ENCODE peak calls at places on chromosomes 7 and 10, in five cellular contexts. A is PC-3, F is MM.1S, Y is neural progenitor cell, X is HCT116. Z is an unnamed sample.

GRCh38 chr10:63286754-63287264 is 153.7 kb downstream of the NRBF2 start:
- DNase-seq in A (peak), X (no peak), F (peak), Y (no peak), Z (no peak)

GRCh38 chr7:112995091-112995824 is 91.4 kb downstream of the GPR85 start:
- DNase-seq in F (no peak), X (no peak), Y (no peak), A (peak), Z (no peak)

GRCh38 chr10:44995914-44996633 is 4.6 kb upstream of the ZNF22 start:
- DNase-seq in A (no peak), X (no peak), Y (no peak), F (no peak), Z (no peak)

GRCh38 chr10:48287417-48288391 is 13.2 kb upstream of the FRMPD2 start:
- DNase-seq in Y (no peak), X (no peak), A (peak), F (no peak), Z (peak)

GRCh38 chr10:127919418-127920191 is 12.7 kb downstream of the PTPRE start:
- DNase-seq in Y (no peak), F (no peak), A (peak), X (no peak), Z (no peak)

GRCh38 chr7:81127991-81128390 is 209.1 kb upstream of the SEMA3C start:
- DNase-seq in Y (no peak), A (no peak), X (no peak), F (no peak), Z (no peak)

GRCh38 chr7:44914992-44915607 is 29.8 kb upstream of the PURB start:
- DNase-seq in Y (no peak), A (no peak), X (no peak), F (no peak), Z (no peak)

GRCh38 chr10:29635711-29636144 is 957 bp upstream of the SVIL start:
- DNase-seq in A (no peak), X (no peak), Y (peak), F (no peak), Z (peak)

GRCh38 chr10:14565199-14565598 is 209.5 kb downstream of the FAM107B start:
- DNase-seq in X (no peak), A (no peak), Y (no peak), F (no peak), Z (no peak)

GRCh38 chr7:65448824-65449504 is 75.3 kb downstream of the ZNF92 start:
- DNase-seq in Y (no peak), X (no peak), A (peak), F (no peak), Z (no peak)

GRCh38 chr7:81618400-81619014 is 151.3 kb downstream of the HGF start:
- DNase-seq in Y (no peak), F (no peak), A (peak), X (peak), Z (peak)

GRCh38 chr7:35624299-35625186 is 70.4 kb downstream of the HERPUD2 start:
- DNase-seq in X (peak), F (peak), Y (peak), A (peak), Z (peak)

GRCh38 chr7:78057571-78057970 is 259.0 kb downstream of the PHTF2 start:
- DNase-seq in A (no peak), X (no peak), F (no peak), Y (no peak), Z (no peak)

GRCh38 chr7:99036531-99037175 is 107.3 kb downstream of the SMURF1 start:
- DNase-seq in Y (peak), F (no peak), A (peak), X (no peak), Z (peak)

GRCh38 chr7:157010588-157011332 is at the start of gene MNX1:
- DNase-seq in F (peak), X (peak), Y (peak), A (peak), Z (peak)

GRCh38 chr10:31142026-31142425 is 110.4 kb upstream of the ZNF438 start:
- DNase-seq in F (no peak), A (peak), X (no peak), Y (no peak), Z (no peak)

GRCh38 chr7:15389073-15389472 is 172.7 kb downstream of the AGMO start:
- DNase-seq in A (no peak), X (no peak), Y (no peak), F (no peak), Z (no peak)

GRCh38 chr7:74059681-74060588 is 23.7 kb upstream of the LIMK1 start:
- DNase-seq in A (peak), F (no peak), Y (no peak), X (peak), Z (no peak)

GRCh38 chr7:16661924-16662323 is 15.9 kb downstream of the BZW2 start:
- DNase-seq in Y (no peak), A (no peak), X (no peak), F (no peak), Z (no peak)

GRCh38 chr7:34249192-34249591 is 343.9 kb downstream of the BMPER start:
- DNase-seq in Y (no peak), X (no peak), A (no peak), F (no peak), Z (no peak)

GRCh38 chr7:13115157-13115772 is 427.8 kb downstream of the ARL4A start:
- DNase-seq in F (no peak), Y (peak), A (no peak), X (no peak), Z (peak)

GRCh38 chr10:29102233-29102632 is 186.6 kb upstream of the LYZL1 start:
- DNase-seq in F (no peak), X (no peak), A (peak), Y (no peak), Z (no peak)

GRCh38 chr10:89346264-89346971 is 18.6 kb downstream of the IFIT3 start:
- DNase-seq in Y (peak), F (no peak), A (peak), X (no peak), Z (no peak)

GRCh38 chr7:32958046-32959025 is 1.1 kb downstream of the FKBP9 start:
- DNase-seq in Y (no peak), A (no peak), F (no peak), X (no peak), Z (peak)

GRCh38 chr7:157056246-157056645 is 45.8 kb upstream of the MNX1 start:
- DNase-seq in A (no peak), X (no peak), F (no peak), Y (no peak), Z (no peak)

GRCh38 chr10:58013406-58013805 is 254.3 kb downstream of the IPMK start:
- DNase-seq in F (no peak), A (no peak), X (no peak), Y (no peak), Z (no peak)

GRCh38 chr7:29884399-29885272 is 78.3 kb downstream of the WIPF3 start:
- DNase-seq in Y (no peak), A (peak), X (no peak), F (no peak), Z (peak)

DNA sequence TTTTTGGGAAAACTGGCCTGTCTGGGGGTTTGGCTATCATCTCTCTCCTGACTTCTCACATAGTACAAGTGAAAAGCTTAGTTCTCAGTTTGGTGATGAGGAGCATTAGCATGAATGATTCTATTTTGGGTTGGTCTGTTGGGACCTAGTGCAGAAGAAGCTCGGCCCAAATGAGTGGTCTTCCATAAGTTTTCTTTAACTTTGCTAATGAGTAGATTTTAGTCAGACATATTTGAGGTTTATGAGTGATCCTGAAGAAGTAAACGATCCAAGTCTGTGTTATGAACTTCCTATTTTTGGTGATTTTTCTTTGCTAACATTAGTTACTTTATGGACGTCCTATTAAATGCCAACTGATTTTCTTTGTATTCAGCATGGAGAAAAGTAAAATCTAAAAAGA is 51.7 kb upstream of the CALD1 start:
- DNase-seq in X (no peak), A (no peak), Y (no peak), F (no peak), Z (no peak)
- TF ChIP-seq CTCF in X (no peak), A (no peak), Y (no peak), F (no peak), Z (no peak)

GRCh38 chr7:66627876-66628360 is 763 bp upstream of the KCTD7 start:
- DNase-seq in Y (no peak), F (no peak), A (no peak), X (no peak), Z (no peak)
- TF ChIP-seq EZH2 in Y (no peak), F (no peak), A (no peak), X (no peak), Z (no peak)

GRCh38 chr7:46131916-46132795 is 211.1 kb upstream of the IGFBP3 start:
- DNase-seq in F (no peak), A (no peak), X (no peak), Y (peak), Z (peak)
- TF ChIP-seq EZH2phosphoT487 in F (no peak), A (no peak), X (no peak), Y (no peak), Z (no peak)

DNA sequence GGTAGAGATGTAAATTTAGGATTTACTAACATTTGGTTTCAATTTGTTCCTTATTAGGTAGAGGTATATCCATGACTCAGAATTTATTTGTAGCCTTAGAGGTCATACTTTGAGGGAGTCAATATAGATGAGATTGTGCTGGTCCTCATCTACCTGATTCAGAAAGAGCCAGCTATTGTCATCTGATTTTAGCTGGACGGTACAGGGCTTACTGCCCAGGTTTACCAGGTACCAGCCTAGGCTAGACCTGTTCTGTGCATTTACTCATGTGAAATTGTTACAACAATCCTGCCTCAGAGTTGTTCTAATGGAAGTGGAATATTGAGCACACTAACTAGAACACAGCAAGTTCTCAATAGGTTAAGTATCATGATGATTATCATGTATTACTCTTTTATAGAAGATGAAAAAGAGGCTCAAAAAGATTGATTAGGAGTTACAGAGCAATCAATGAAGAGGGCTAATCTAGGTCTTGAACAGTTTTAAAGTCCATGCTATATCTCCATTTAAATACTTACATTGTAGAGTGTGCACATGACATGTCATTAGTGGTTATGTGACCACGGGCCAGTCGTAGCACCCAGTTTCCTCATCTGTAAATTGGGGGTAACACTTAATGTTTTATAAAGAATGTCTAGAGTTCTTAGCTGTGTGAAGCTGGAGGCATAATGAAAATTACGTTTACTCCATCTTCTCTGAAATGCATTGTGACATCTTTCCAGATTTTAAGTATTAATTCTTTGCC is 42.1 kb downstream of the TRIM24 start:
- DNase-seq in Y (no peak), A (no peak), F (no peak), X (no peak), Z (no peak)
- TF ChIP-seq CTCF in Y (no peak), A (no peak), F (no peak), X (no peak), Z (no peak)

GRCh38 chr10:111429288-111430028 is 352.6 kb downstream of the ADRA2A start:
- DNase-seq in X (no peak), A (no peak), F (no peak), Y (no peak), Z (no peak)
- TF ChIP-seq EZH2 in X (no peak), A (no peak), F (no peak), Y (no peak), Z (no peak)

GRCh38 chr10:13074562-13075451 is 25.2 kb upstream of the OPTN start:
- DNase-seq in Y (peak), X (peak), F (peak), A (peak), Z (peak)
- TF ChIP-seq EZH2phosphoT487 in Y (no peak), X (no peak), F (no peak), A (no peak), Z (no peak)

GRCh38 chr10:121751191-121751760 is 153.0 kb upstream of the FGFR2 start:
- DNase-seq in A (no peak), F (no peak), Y (no peak), X (no peak), Z (no peak)

GRCh38 chr10:121754667-121755066 is 156.4 kb upstream of the FGFR2 start:
- DNase-seq in X (no peak), F (no peak), A (no peak), Y (no peak), Z (no peak)

DNA sequence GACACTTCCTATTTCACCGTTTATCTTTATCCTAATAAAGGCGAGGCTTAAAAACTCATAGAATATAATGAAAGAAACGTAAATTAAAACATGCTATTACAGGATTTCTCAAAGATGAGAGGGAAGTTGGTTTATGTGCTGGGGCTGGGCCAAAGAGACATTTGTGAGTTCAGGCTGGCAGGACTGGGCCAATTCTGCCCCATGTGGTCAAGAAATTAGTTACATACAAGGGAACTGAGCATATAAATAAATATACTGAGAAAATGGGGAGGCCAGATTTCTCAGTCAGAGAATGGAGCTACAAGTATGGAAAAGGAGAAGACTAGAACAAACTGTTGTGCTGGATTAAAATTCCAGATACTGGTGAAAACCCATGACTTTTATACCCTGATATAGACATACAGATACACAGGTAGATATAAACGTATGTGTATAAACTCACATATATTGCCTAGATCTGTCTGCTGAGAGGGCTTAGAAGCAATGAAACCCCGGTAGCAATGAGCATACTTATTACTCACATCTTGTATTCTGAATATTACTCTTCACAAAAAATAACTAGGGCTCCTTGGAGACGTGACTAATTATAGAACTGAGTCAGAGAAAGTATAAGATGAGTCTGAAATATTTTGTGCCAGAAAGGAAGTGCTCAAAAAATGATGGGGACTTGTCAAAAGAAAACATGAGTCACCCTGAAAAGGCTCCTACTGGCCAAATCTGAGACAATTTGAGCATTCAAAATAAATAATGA is 155.7 kb upstream of the FGFR2 start:
- DNase-seq in F (no peak), X (peak), Y (no peak), A (peak), Z (no peak)
- TF ChIP-seq CTCF in F (peak), X (peak), Y (peak), A (peak), Z (peak)

Z was measured in hepatocyte.